ENCODE peak calls at places on chromosome 22, in ten cellular contexts. H is naive thymus-derived CD4-positive, alpha-beta T cell; F is left ventricle myocardium inferior; C is thoracic aorta; B is cardiac muscle cell; Q is body of pancreas; T is lung; J is breast epithelium; V is psoas muscle; M is Peyer's patch. N is an unnamed sample. For H3K36me3, the result is how much of the 10 kb centered on the place peaks cover.

GRCh38 chr22:26903030-26903856 is 245.9 kb downstream of the MIAT start:
- DNase-seq in H (no peak), F (no peak), C (no peak), B (no peak), Q (no peak), T (no peak), J (no peak), V (no peak), M (peak), N (no peak)

GRCh38 chr22:46122511-46122971 is 27.8 kb upstream of the PPARA start:
- DNase-seq in H (peak), F (peak), C (no peak), B (peak), Q (peak), T (peak), J (no peak), V (peak), M (peak), N (peak)

GRCh38 chr22:26041931-26042330 is 127.3 kb upstream of the SEZ6L start:
- DNase-seq in H (no peak), F (no peak), C (no peak), B (no peak), Q (no peak), T (no peak), J (no peak), V (peak), M (no peak), N (no peak)

GRCh38 chr22:40196628-40197027 is 18.9 kb downstream of the TNRC6B start:
- DNase-seq in H (no peak), F (no peak), C (no peak), B (peak), Q (no peak), T (no peak), J (no peak), V (no peak), M (peak), N (peak)

GRCh38 chr22:41308054-41308453 is 6.7 kb downstream of the ZC3H7B start:
- DNase-seq in H (no peak), F (no peak), C (no peak), B (peak), Q (no peak), T (no peak), J (no peak), V (peak), M (no peak), N (peak)

GRCh38 chr22:25747245-25747944 is 5.4 kb downstream of the MYO18B start:
- DNase-seq in H (no peak), F (no peak), C (peak), B (peak), Q (peak), T (peak), J (no peak), V (peak), M (peak), N (peak)

GRCh38 chr22:46104881-46105493 is 45.3 kb upstream of the PPARA start:
- DNase-seq in H (no peak), F (no peak), C (no peak), B (no peak), Q (peak), T (no peak), J (no peak), V (no peak), M (no peak), N (peak)

GRCh38 chr22:17965538-17966402 is 58.6 kb downstream of the MICAL3 start:
- DNase-seq in H (no peak), F (no peak), C (no peak), B (no peak), Q (no peak), T (no peak), J (no peak), V (no peak), M (no peak), N (no peak)

GRCh38 chr22:26362471-26362870 is 66.6 kb upstream of the ASPHD2 start:
- DNase-seq in H (no peak), F (no peak), C (no peak), B (peak), Q (no peak), T (no peak), J (no peak), V (no peak), M (no peak), N (no peak)

GRCh38 chr22:21652010-21652546 is 10.0 kb downstream of the SDF2L1 start:
- DNase-seq in H (peak), F (peak), C (no peak), B (peak), Q (peak), T (peak), J (peak), V (peak), M (peak), N (peak)

GRCh38 chr22:27139935-27140493 is 482.6 kb downstream of the MIAT start:
- DNase-seq in H (no peak), F (no peak), C (peak), B (peak), Q (no peak), T (no peak), J (no peak), V (no peak), M (no peak), N (peak)

GRCh38 chr22:23888615-23889401 is 5.4 kb upstream of the MIF start:
- DNase-seq in H (no peak), F (no peak), C (no peak), B (peak), Q (no peak), T (no peak), J (no peak), V (no peak), M (no peak), N (no peak)

GRCh38 chr22:22815397-22816170 is 72.0 kb upstream of the IGLL5 start:
- DNase-seq in H (peak), F (no peak), C (no peak), B (no peak), Q (no peak), T (no peak), J (no peak), V (no peak), M (no peak), N (no peak)

DNA sequence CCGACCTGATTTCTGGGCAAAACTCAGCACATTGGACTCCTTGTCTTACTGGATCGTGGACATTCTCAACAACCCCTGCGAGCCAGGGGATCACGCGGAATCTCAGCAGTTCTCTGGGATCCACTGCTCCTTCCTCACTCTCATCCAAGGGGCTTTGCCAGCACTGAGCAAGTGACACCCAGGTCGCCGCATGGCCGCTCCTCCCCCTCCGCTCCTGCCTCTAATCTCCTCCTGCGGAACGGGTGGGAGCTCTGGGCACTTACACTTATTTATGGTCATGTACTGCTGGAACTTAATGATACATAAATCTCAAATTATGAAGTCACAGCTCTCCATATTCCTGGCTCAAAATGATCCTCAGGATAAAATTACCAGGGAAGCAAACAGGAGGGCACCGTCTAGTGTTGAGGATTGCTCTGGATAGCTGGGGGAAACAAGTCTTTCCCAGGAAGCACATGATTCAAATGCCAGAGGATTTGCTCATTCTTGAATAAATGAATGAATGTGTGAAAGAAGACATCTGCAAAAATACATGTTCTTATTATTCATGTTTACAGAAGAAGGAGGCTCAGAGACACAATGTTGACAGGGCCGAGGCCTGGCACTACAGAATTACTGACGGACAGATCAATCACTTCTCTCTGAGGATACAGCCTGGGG is 1077.3 kb downstream of the TBC1D22A start:
- DNase-seq in H (no peak), F (no peak), C (no peak), B (no peak), Q (no peak), T (no peak), J (no peak), V (no peak), M (no peak), N (no peak)
- H3K27ac ChIP-seq in H (no peak), F (no peak), C (no peak), B (no peak), Q (no peak), T (no peak), J (no peak), V (no peak), M (no peak), N (no peak)

GRCh38 chr22:37880668-37881440 is 25.2 kb upstream of the MICALL1 start:
- DNase-seq in H (no peak), F (no peak), C (no peak), B (peak), Q (no peak), T (no peak), J (no peak), V (no peak), M (no peak), N (no peak)

GRCh38 chr22:37887610-37888378 is 18.3 kb upstream of the MICALL1 start:
- DNase-seq in H (no peak), F (no peak), C (no peak), B (peak), Q (no peak), T (peak), J (peak), V (no peak), M (no peak), N (peak)

GRCh38 chr22:37884420-37884819 is 21.7 kb upstream of the MICALL1 start:
- DNase-seq in H (no peak), F (no peak), C (no peak), B (no peak), Q (no peak), T (no peak), J (no peak), V (no peak), M (no peak), N (peak)
- H3K36me3 ChIP-seq in H (under half), F (half or more), C (under half), B (under half), Q (under half), T (under half), J (under half), V (under half), M (half or more), N (under half)

GRCh38 chr22:37630839-37631435 is 8.5 kb upstream of the SH3BP1 start:
- DNase-seq in H (no peak), F (no peak), C (no peak), B (peak), Q (no peak), T (no peak), J (no peak), V (no peak), M (no peak), N (no peak)

GRCh38 chr22:37633693-37634504 is 5.6 kb upstream of the SH3BP1 start:
- DNase-seq in H (peak), F (peak), C (no peak), B (peak), Q (peak), T (peak), J (no peak), V (peak), M (peak), N (peak)

GRCh38 chr22:37633082-37633692 is 6.3 kb upstream of the SH3BP1 start:
- DNase-seq in H (no peak), F (no peak), C (no peak), B (peak), Q (no peak), T (no peak), J (no peak), V (no peak), M (peak), N (no peak)

GRCh38 chr22:37631448-37632173 is 7.9 kb upstream of the SH3BP1 start:
- DNase-seq in H (no peak), F (no peak), C (no peak), B (no peak), Q (no peak), T (no peak), J (no peak), V (no peak), M (peak), N (no peak)

GRCh38 chr22:37632174-37633081 is 7.0 kb upstream of the SH3BP1 start:
- DNase-seq in H (no peak), F (no peak), C (no peak), B (no peak), Q (no peak), T (no peak), J (no peak), V (no peak), M (no peak), N (no peak)
- H3K27ac ChIP-seq in H (peak), F (peak), C (peak), B (peak), Q (peak), T (peak), J (peak), V (peak), M (peak), N (peak)

GRCh38 chr22:48340727-48341709 is 1486.7 kb downstream of the BRD1 start:
- DNase-seq in H (no peak), F (no peak), C (no peak), B (no peak), Q (no peak), T (no peak), J (no peak), V (peak), M (no peak), N (no peak)

GRCh38 chr22:48343461-48343860 is 1484.2 kb downstream of the BRD1 start:
- DNase-seq in H (no peak), F (no peak), C (no peak), B (no peak), Q (no peak), T (no peak), J (no peak), V (peak), M (no peak), N (no peak)

GRCh38 chr22:48342732-48343131 is 1484.9 kb downstream of the BRD1 start:
- DNase-seq in H (no peak), F (no peak), C (no peak), B (no peak), Q (no peak), T (no peak), J (no peak), V (peak), M (no peak), N (no peak)

GRCh38 chr22:48340191-48340590 is 1487.5 kb downstream of the BRD1 start:
- DNase-seq in H (no peak), F (no peak), C (no peak), B (no peak), Q (no peak), T (no peak), J (no peak), V (peak), M (no peak), N (no peak)

GRCh38 chr22:48342016-48342415 is 1485.7 kb downstream of the BRD1 start:
- DNase-seq in H (no peak), F (no peak), C (no peak), B (no peak), Q (no peak), T (no peak), J (no peak), V (peak), M (no peak), N (no peak)
- H3K36me3 ChIP-seq in H (under half), F (under half), C (under half), B (under half), Q (under half), T (under half), J (under half), V (under half), M (under half), N (under half)

DNA sequence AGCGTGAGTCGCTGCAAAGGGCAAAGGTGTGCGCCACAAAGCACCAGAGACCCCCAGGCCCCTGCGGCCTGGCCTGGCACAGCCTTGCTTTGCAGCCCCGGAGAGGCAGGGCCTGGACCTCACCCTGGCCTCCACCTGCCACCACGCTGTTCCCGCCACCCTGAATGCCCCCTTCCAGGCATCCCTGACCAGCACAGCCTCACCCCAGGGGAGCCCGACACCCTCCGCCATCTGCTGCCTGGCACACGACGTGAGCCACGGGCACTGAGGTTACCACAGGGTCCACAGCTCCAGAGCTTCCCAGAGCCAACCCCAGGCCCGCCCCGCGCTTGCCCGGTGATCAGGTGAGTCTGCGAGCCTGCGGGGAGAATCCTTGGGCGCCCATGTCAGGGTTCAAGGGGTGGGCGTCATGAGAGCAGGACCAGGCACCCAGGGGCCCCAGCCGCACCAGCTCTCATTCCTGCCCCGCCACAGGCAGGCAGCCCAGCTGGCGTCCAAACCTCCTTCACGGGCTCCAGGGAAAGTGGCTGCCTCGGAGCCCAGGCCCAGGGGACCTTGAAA is 171.3 kb downstream of the BRD1 start:
- DNase-seq in H (no peak), F (no peak), C (no peak), B (no peak), Q (no peak), T (no peak), J (no peak), V (no peak), M (no peak), N (no peak)
- H3K27ac ChIP-seq in H (peak), F (peak), C (no peak), B (no peak), Q (peak), T (no peak), J (peak), V (peak), M (no peak), N (peak)

GRCh38 chr22:33044059-33044458 is 14.1 kb downstream of the SYN3 start:
- DNase-seq in H (no peak), F (no peak), C (no peak), B (no peak), Q (no peak), T (no peak), J (no peak), V (no peak), M (no peak), N (no peak)
- H3K36me3 ChIP-seq in H (under half), F (under half), C (under half), B (under half), Q (under half), T (under half), J (under half), V (under half), M (under half), N (under half)

GRCh38 chr22:42957544-42957943 is 57.4 kb downstream of the PACSIN2 start:
- DNase-seq in H (no peak), F (no peak), C (no peak), B (no peak), Q (no peak), T (no peak), J (no peak), V (no peak), M (no peak), N (no peak)
- H3K27ac ChIP-seq in H (no peak), F (peak), C (no peak), B (no peak), Q (peak), T (no peak), J (no peak), V (no peak), M (no peak), N (no peak)

DNA sequence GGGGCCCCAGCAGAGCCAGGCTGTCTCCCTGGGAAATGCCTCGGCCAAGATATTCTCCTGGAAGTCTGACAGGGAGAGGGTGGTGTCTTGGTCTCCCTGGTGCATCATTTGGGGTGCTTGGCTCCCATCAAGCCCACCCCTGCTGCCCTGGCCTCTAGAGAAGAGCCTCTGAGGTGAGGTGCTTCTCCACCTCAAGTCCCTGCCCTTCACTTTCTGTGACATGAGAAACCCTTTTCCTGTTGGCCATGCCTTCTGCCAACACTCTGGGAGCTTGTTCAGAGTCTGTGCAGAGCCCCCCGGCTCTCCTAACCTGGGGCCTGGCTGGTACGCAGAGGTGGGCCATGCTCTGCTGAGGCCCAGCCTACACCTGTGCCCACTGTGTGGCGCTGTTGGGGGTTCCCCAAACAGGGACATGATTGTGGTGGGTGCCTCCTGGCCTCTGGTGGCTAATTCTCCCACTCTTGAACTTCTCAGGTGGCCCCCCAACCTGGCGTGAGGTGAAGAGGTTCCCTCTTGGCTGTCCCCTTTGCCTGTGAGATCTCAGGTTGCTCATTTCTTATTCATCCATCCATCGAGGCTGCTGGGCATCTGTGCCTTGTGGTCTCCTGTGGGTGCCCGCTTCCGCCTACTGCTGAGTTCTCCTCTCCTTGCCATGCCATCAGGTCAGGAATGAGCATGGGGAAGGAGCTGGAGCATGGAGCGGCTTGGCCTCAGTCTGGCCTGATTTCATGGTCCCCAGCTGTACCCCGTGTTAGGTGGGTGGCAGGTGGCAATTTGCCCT is 19.2 kb upstream of the DGCR8 start:
- DNase-seq in H (no peak), F (no peak), C (no peak), B (no peak), Q (no peak), T (no peak), J (no peak), V (no peak), M (no peak), N (no peak)
- H3K36me3 ChIP-seq in H (under half), F (half or more), C (under half), B (under half), Q (under half), T (half or more), J (under half), V (under half), M (half or more), N (under half)

DNA sequence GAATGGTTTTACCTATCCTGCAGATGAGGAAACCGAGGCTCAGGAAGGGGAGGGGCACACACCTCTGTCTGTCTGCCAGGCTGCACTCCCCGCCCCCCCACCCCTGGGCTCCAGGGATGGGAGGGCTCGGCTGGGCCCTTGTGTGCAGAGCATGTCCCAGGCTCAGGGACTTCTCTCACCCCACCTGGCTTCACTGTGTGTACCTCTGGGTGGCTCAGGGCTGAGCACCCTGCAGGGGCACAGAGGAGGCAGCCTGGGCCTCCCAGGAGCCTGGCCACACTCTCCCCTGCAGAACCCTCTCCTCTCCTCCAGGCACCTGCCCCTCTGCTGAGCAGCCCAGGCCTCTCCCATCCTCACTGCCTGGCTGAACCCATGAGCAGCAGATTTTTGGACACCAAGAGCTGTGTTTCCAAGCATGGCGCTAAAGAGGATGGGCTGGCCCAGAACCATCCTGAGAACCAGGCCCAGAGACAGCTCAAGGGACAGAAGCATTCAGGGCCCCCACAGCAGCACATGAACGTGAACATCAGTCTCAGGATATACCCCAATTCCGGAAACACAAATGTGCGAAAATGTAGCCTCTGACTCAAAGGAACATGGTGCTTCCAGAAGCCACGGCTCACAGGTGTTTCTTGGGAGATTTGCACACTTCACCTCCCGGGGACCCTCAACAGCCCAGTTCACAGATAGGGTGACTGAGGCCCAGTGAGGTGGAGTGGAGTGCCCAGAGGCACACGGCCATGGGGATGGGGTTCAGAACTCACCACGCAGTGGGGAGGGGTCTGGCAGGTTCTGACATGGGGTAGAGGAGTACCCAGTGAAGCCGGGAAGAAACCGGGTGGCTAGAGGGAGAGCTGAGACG is 10.5 kb downstream of the EMID1 start:
- DNase-seq in H (no peak), F (no peak), C (no peak), B (no peak), Q (no peak), T (no peak), J (no peak), V (no peak), M (no peak), N (no peak)
- H3K27ac ChIP-seq in H (no peak), F (no peak), C (no peak), B (no peak), Q (peak), T (no peak), J (no peak), V (no peak), M (no peak), N (no peak)

GRCh38 chr22:19968450-19968891 is 26.9 kb upstream of the TXNRD2 start:
- DNase-seq in H (no peak), F (no peak), C (no peak), B (no peak), Q (no peak), T (no peak), J (no peak), V (no peak), M (no peak), N (no peak)
- H3K36me3 ChIP-seq in H (under half), F (half or more), C (half or more), B (under half), Q (under half), T (under half), J (under half), V (under half), M (half or more), N (under half)